ENCODE peak calls at places on chromosome 5, in four cellular contexts. G is OCI-LY7, A is astrocyte, M is IMR-90. F is an unnamed sample.

GRCh38 chr5:142719836-142720330 is 34.0 kb upstream of the FGF1 start:
- DNase-seq in G (no peak), A (no peak), M (no peak), F (peak; percentile 7)

GRCh38 chr5:116071211-116071610 is 13.6 kb upstream of the COMMD10 start:
- DNase-seq in A (no peak), M (no peak), G (no peak), F (no peak)

GRCh38 chr5:107670927-107671741 is at the start of gene EFNA5:
- DNase-seq in A (peak; percentile 59), M (peak; percentile 46), G (peak; percentile 77), F (peak; percentile 65)

GRCh38 chr5:175443514-175444059 is 395 bp downstream of the DRD1 start:
- DNase-seq in G (no peak), M (no peak), A (no peak), F (peak; percentile 26)

GRCh38 chr5:168328804-168329203 is 37.4 kb downstream of the WWC1 start:
- DNase-seq in G (peak; percentile 54), M (peak; percentile 56), A (no peak), F (peak; percentile 23)

GRCh38 chr5:77259479-77259878 is 49.0 kb downstream of the PDE8B start:
- DNase-seq in G (no peak), M (peak; percentile 2), A (no peak), F (peak; percentile 0)

GRCh38 chr5:63822633-63823032 is 139.6 kb downstream of the HTR1A start:
- DNase-seq in M (no peak), A (no peak), G (no peak), F (no peak)

GRCh38 chr5:122756263-122756911 is 18.5 kb upstream of the SNX2 start:
- DNase-seq in G (peak; percentile 13), M (peak; percentile 80), A (peak; percentile 61), F (peak; percentile 89)

GRCh38 chr5:35430381-35431162 is 187.1 kb upstream of the SPEF2 start:
- DNase-seq in M (no peak), G (no peak), A (no peak), F (no peak)

GRCh38 chr5:116455061-116455460 is 119.6 kb downstream of the SEMA6A start:
- DNase-seq in A (peak; percentile 81), M (peak; percentile 6), G (no peak), F (peak; percentile 82)

GRCh38 chr5:26024774-26025173 is 1013.6 kb downstream of the CDH9 start:
- DNase-seq in M (no peak), A (no peak), G (no peak), F (no peak)

GRCh38 chr5:12522116-12522515 is 617.9 kb upstream of the CTNND2 start:
- DNase-seq in A (peak; percentile 14), G (no peak), M (no peak), F (no peak)

GRCh38 chr5:1239514-1240251 is 14.5 kb downstream of the SLC6A18 start:
- DNase-seq in G (no peak), M (no peak), A (no peak), F (no peak)
- TF ChIP-seq CTCF in G (no peak), M (no peak), A (no peak), F (no peak)

GRCh38 chr5:179776413-179776938 is 17.3 kb upstream of the LTC4S start:
- DNase-seq in G (no peak), M (no peak), A (no peak), F (no peak)

GRCh38 chr5:179779826-179780225 is 14.0 kb upstream of the LTC4S start:
- DNase-seq in A (no peak), G (no peak), M (no peak), F (no peak)

GRCh38 chr5:179778591-179778990 is 15.2 kb upstream of the LTC4S start:
- DNase-seq in A (no peak), G (no peak), M (no peak), F (no peak)

GRCh38 chr5:179777909-179778308 is 15.9 kb upstream of the LTC4S start:
- DNase-seq in A (no peak), M (no peak), G (no peak), F (no peak)

DNA sequence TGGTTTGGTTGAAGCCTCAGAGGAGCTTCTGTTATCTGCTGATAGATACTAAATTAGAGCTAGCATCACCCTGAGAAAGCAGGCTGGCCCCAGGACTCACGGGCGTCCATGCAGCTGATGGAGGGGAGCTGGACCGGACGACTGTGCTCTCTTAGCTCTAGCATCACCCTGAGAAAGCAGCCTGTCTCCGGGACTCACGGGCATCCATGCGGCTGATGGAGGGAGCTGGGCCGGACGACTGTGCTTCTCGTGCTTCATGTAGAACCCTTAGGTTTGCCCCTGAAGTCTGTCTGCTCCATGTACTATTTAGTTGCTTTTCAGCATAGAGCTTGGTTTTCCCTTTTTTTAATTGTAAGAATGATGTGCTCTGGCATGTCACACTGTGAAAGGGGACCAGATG is 16.3 kb upstream of the LTC4S start:
- DNase-seq in A (no peak), M (no peak), G (no peak), F (no peak)
- H3K27ac ChIP-seq in A (no peak overlapping the region), M (no peak overlapping the region), G (no peak overlapping the region), F (no peak overlapping the region)

GRCh38 chr5:173831196-173831914 is 56.8 kb upstream of the CPEB4 start:
- DNase-seq in A (no peak), M (no peak), G (peak; percentile 50), F (no peak)
- TF ChIP-seq CTCF in A (no peak), M (no peak), G (peak; percentile 32), F (no peak)

GRCh38 chr5:154084255-154084654 is 45.5 kb downstream of the MFAP3 start:
- DNase-seq in A (no peak), G (no peak), M (no peak), F (no peak)

GRCh38 chr5:154088801-154089200 is 50.0 kb downstream of the MFAP3 start:
- DNase-seq in M (no peak), A (no peak), G (no peak), F (no peak)

GRCh38 chr5:154086641-154087040 is 47.9 kb downstream of the MFAP3 start:
- DNase-seq in G (no peak), A (no peak), M (no peak), F (no peak)

GRCh38 chr5:154087260-154087659 is 48.5 kb downstream of the MFAP3 start:
- DNase-seq in M (no peak), A (no peak), G (no peak), F (no peak)

DNA sequence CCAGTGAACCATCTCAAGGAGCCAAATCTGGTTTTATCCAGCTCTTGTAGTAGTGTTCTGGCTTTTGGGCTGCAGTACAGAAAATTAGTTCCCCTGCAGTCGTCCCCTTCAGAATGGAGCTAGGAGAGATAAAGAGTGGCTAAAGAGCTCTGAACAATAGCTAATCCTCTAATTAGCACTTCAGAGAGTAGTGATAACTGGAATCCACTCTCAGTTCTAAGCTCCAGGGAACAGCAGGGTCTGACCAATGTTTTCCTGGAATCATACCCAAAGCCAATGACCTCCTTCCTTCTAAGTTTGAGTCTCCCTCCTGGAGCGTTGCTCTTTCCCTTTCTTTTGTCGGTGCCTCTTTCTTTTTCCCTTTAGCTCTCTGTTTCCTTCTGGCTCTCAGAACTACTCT is 47.4 kb downstream of the MFAP3 start:
- DNase-seq in A (no peak), M (no peak), G (no peak), F (no peak)
- H3K27ac ChIP-seq in A (no peak overlapping the region), M (no peak overlapping the region), G (no peak overlapping the region), F (no peak overlapping the region)

GRCh38 chr5:83553000-83553486 is 81.5 kb downstream of the VCAN start:
- DNase-seq in G (no peak), A (no peak), M (peak; percentile 22), F (peak; percentile 31)
- TF ChIP-seq CTCF in G (no peak), A (no peak), M (no peak), F (no peak)

DNA sequence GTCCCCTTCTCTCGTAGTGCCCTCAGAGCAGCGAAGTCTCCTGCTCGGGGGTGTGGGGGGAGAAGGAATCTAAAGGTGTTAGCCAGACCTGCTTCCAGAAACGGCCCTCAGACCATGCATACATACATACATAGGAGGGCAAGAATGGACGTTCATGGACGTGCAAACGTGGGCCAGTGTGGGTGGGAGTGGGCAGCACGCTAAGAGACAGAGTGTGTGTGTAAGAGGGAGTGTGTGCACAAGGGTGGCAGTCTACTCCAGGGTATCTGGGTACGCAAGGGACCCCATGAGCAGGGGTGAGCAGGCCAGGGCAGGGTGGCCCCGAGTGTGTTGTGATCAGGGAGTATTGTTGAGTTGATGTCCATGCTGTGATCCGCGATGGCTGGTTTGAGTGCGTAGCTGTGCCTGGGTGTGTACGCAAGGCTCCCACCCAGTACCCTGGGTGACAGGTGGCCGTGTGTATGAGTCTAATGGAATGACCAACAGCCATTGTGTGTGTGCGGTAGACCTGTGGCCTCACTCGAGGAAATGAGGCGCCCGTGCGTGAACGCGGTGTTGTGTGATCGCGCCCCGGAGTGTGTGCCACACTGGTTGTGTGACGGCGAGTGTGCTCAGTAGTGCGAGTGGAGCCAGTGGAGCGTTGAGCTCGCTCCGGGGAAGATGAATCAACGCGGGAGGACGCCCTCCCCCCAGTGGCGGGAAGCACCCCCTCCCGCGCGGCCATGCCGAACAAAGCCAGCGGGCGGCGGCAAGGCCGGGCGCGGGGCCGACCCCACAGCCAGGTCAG is 826 bp downstream of the GPRIN1 start:
- DNase-seq in G (peak; percentile 43), M (no peak), A (no peak), F (no peak)
- H3K27ac ChIP-seq in G (no peak overlapping the region), M (no peak overlapping the region), A (no peak overlapping the region), F (no peak overlapping the region)

GRCh38 chr5:140107312-140108092 is 6.4 kb upstream of the PURA start:
- DNase-seq in M (peak; percentile 93), G (peak; percentile 95), A (peak; percentile 84), F (peak; percentile 91)
- TF ChIP-seq CTCF in M (peak; percentile 29), G (peak; percentile 17), A (no peak), F (no peak)

GRCh38 chr5:52727568-52727967 is 60.1 kb upstream of the ITGA1 start:
- DNase-seq in M (peak; percentile 73), A (peak; percentile 16), G (no peak), F (peak; percentile 56)
- H3K27ac ChIP-seq in M (peak overlapping the region; percentile 45), A (peak overlapping the region; percentile 12), G (no peak overlapping the region), F (no peak overlapping the region)